ENCODE peak calls at places on chromosomes 7 and 10, in ten cellular contexts. One of them, this sample, is unnamed.

GRCh38 chr7:106891545-106892410 is 26.7 kb downstream of the PIK3CG start:
- DNase-seq in CD8-positive, alpha-beta memory T cell: no peak
- DNase-seq in body of pancreas: no peak
- DNase-seq in lung: no peak
- DNase-seq in heart right ventricle: no peak
- DNase-seq in left ventricle myocardium inferior: no peak
- DNase-seq in lower lobe of right lung: no peak
- DNase-seq in astrocyte: no peak
- DNase-seq in upper lobe of right lung: no peak
- DNase-seq in CD4-positive, alpha-beta memory T cell: no peak
- DNase-seq in this sample: no peak

GRCh38 chr7:128168667-128169210 is 72.3 kb upstream of the LEP start:
- DNase-seq in lung: no peak
- DNase-seq in left ventricle myocardium inferior: peak; percentile 33
- DNase-seq in CD4-positive, alpha-beta memory T cell: no peak
- DNase-seq in lower lobe of right lung: no peak
- DNase-seq in upper lobe of right lung: no peak
- DNase-seq in CD8-positive, alpha-beta memory T cell: no peak
- DNase-seq in astrocyte: peak; percentile 2
- DNase-seq in heart right ventricle: peak; percentile 34
- DNase-seq in body of pancreas: no peak
- DNase-seq in this sample: no peak

GRCh38 chr7:23377134-23377533 is 78.0 kb downstream of the MALSU1 start:
- DNase-seq in upper lobe of right lung: no peak
- DNase-seq in CD8-positive, alpha-beta memory T cell: no peak
- DNase-seq in CD4-positive, alpha-beta memory T cell: no peak
- DNase-seq in body of pancreas: no peak
- DNase-seq in heart right ventricle: no peak
- DNase-seq in left ventricle myocardium inferior: no peak
- DNase-seq in astrocyte: peak; percentile 53
- DNase-seq in lower lobe of right lung: no peak
- DNase-seq in lung: no peak
- DNase-seq in this sample: no peak

GRCh38 chr10:89352039-89352597 is 24.3 kb downstream of the IFIT3 start:
- DNase-seq in body of pancreas: peak; percentile 81
- DNase-seq in upper lobe of right lung: no peak
- DNase-seq in left ventricle myocardium inferior: no peak
- DNase-seq in lower lobe of right lung: no peak
- DNase-seq in CD4-positive, alpha-beta memory T cell: no peak
- DNase-seq in heart right ventricle: no peak
- DNase-seq in astrocyte: peak; percentile 98
- DNase-seq in lung: peak; percentile 70
- DNase-seq in CD8-positive, alpha-beta memory T cell: no peak
- DNase-seq in this sample: no peak

GRCh38 chr7:8371742-8372141 is 61.7 kb upstream of the NXPH1 start:
- DNase-seq in upper lobe of right lung: no peak
- DNase-seq in lung: no peak
- DNase-seq in heart right ventricle: no peak
- DNase-seq in body of pancreas: no peak
- DNase-seq in astrocyte: no peak
- DNase-seq in left ventricle myocardium inferior: no peak
- DNase-seq in CD4-positive, alpha-beta memory T cell: no peak
- DNase-seq in lower lobe of right lung: no peak
- DNase-seq in CD8-positive, alpha-beta memory T cell: no peak
- DNase-seq in this sample: no peak

GRCh38 chr7:84039432-84039831 is 155.2 kb downstream of the SEMA3A start:
- DNase-seq in lower lobe of right lung: no peak
- DNase-seq in astrocyte: no peak
- DNase-seq in left ventricle myocardium inferior: no peak
- DNase-seq in CD4-positive, alpha-beta memory T cell: no peak
- DNase-seq in CD8-positive, alpha-beta memory T cell: no peak
- DNase-seq in upper lobe of right lung: no peak
- DNase-seq in heart right ventricle: no peak
- DNase-seq in body of pancreas: no peak
- DNase-seq in lung: no peak
- DNase-seq in this sample: no peak

GRCh38 chr10:19579841-19580240 is 236.4 kb upstream of the PLXDC2 start:
- DNase-seq in left ventricle myocardium inferior: no peak
- DNase-seq in astrocyte: no peak
- DNase-seq in CD4-positive, alpha-beta memory T cell: no peak
- DNase-seq in body of pancreas: no peak
- DNase-seq in lung: no peak
- DNase-seq in upper lobe of right lung: no peak
- DNase-seq in lower lobe of right lung: no peak
- DNase-seq in CD8-positive, alpha-beta memory T cell: no peak
- DNase-seq in heart right ventricle: no peak
- DNase-seq in this sample: no peak

GRCh38 chr7:100406767-100407166 is 21.7 kb downstream of the ZCWPW1 start:
- DNase-seq in heart right ventricle: no peak
- DNase-seq in lower lobe of right lung: no peak
- DNase-seq in body of pancreas: no peak
- DNase-seq in upper lobe of right lung: no peak
- DNase-seq in CD4-positive, alpha-beta memory T cell: no peak
- DNase-seq in CD8-positive, alpha-beta memory T cell: no peak
- DNase-seq in left ventricle myocardium inferior: no peak
- DNase-seq in astrocyte: peak; percentile 79
- DNase-seq in lung: no peak
- DNase-seq in this sample: no peak

GRCh38 chr10:100912013-100912608 is 652 bp upstream of the SLF2 start:
- DNase-seq in upper lobe of right lung: no peak
- DNase-seq in astrocyte: peak; percentile 43
- DNase-seq in heart right ventricle: no peak
- DNase-seq in CD4-positive, alpha-beta memory T cell: no peak
- DNase-seq in CD8-positive, alpha-beta memory T cell: no peak
- DNase-seq in lung: no peak
- DNase-seq in left ventricle myocardium inferior: no peak
- DNase-seq in lower lobe of right lung: no peak
- DNase-seq in body of pancreas: peak; percentile 15
- DNase-seq in this sample: no peak

GRCh38 chr10:100917071-100917470 is 4.3 kb downstream of the SLF2 start:
- DNase-seq in heart right ventricle: no peak
- DNase-seq in body of pancreas: no peak
- DNase-seq in lung: no peak
- DNase-seq in astrocyte: no peak
- DNase-seq in left ventricle myocardium inferior: no peak
- DNase-seq in upper lobe of right lung: no peak
- DNase-seq in CD8-positive, alpha-beta memory T cell: no peak
- DNase-seq in lower lobe of right lung: no peak
- DNase-seq in CD4-positive, alpha-beta memory T cell: no peak
- DNase-seq in this sample: no peak

GRCh38 chr10:100911472-100911871 is 1.3 kb upstream of the SLF2 start:
- DNase-seq in CD4-positive, alpha-beta memory T cell: no peak
- DNase-seq in astrocyte: no peak
- DNase-seq in left ventricle myocardium inferior: no peak
- DNase-seq in lung: no peak
- DNase-seq in CD8-positive, alpha-beta memory T cell: no peak
- DNase-seq in body of pancreas: no peak
- DNase-seq in upper lobe of right lung: no peak
- DNase-seq in heart right ventricle: no peak
- DNase-seq in lower lobe of right lung: no peak
- DNase-seq in this sample: no peak

GRCh38 chr10:100912609-100913469 is at the start of gene SLF2:
- DNase-seq in lung: peak; percentile 99
- DNase-seq in lower lobe of right lung: peak; percentile 97
- DNase-seq in left ventricle myocardium inferior: peak; percentile 97
- DNase-seq in upper lobe of right lung: peak; percentile 98
- DNase-seq in CD4-positive, alpha-beta memory T cell: peak; percentile 91
- DNase-seq in body of pancreas: peak; percentile 99
- DNase-seq in heart right ventricle: peak; percentile 95
- DNase-seq in astrocyte: peak; percentile 94
- DNase-seq in CD8-positive, alpha-beta memory T cell: peak; percentile 80
- DNase-seq in this sample: peak; percentile 88

DNA sequence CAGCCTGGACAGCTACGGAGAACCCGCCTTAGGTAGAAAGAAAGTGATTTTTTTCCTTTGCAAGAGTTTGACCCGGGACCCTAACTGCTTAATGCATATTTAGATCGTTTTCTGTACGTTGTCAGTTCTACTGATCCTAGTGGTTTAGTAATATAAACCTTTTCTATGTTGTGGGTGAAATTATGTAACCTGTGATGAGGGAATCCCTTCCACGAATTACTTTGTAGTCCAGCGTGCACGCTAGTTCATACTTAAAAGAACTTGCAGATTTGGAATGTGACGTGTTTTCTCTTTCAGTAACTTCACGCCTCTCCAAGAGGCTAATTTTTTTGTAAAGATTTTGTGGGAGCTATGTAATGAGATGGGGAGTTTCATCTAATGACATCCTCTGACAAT is 705 bp downstream of the SLF2 start:
- DNase-seq in left ventricle myocardium inferior: no peak
- DNase-seq in CD4-positive, alpha-beta memory T cell: peak; percentile 63
- DNase-seq in lower lobe of right lung: no peak
- DNase-seq in astrocyte: peak; percentile 26
- DNase-seq in body of pancreas: no peak
- DNase-seq in CD8-positive, alpha-beta memory T cell: no peak
- DNase-seq in heart right ventricle: no peak
- DNase-seq in upper lobe of right lung: no peak
- DNase-seq in lung: no peak
- DNase-seq in this sample: no peak
- H3K27ac ChIP-seq in left ventricle myocardium inferior: peak overlapping the region; percentile 99
- H3K27ac ChIP-seq in CD4-positive, alpha-beta memory T cell: peak overlapping the region; percentile 82
- H3K27ac ChIP-seq in lower lobe of right lung: peak overlapping the region; percentile 95
- H3K27ac ChIP-seq in astrocyte: peak overlapping the region; percentile 84
- H3K27ac ChIP-seq in body of pancreas: peak overlapping the region; percentile 85
- H3K27ac ChIP-seq in CD8-positive, alpha-beta memory T cell: peak overlapping the region; percentile 85
- H3K27ac ChIP-seq in heart right ventricle: peak overlapping the region; percentile 97
- H3K27ac ChIP-seq in upper lobe of right lung: peak overlapping the region; percentile 94
- H3K27ac ChIP-seq in lung: no peak overlapping the region
- H3K27ac ChIP-seq in this sample: peak overlapping the region; percentile 97

GRCh38 chr10:11612004-11613001 is 853 bp upstream of the USP6NL start:
- DNase-seq in CD4-positive, alpha-beta memory T cell: no peak
- DNase-seq in lower lobe of right lung: no peak
- DNase-seq in upper lobe of right lung: no peak
- DNase-seq in heart right ventricle: no peak
- DNase-seq in CD8-positive, alpha-beta memory T cell: no peak
- DNase-seq in left ventricle myocardium inferior: no peak
- DNase-seq in astrocyte: no peak
- DNase-seq in body of pancreas: peak; percentile 26
- DNase-seq in lung: no peak
- DNase-seq in this sample: no peak

GRCh38 chr10:11611248-11612003 is at the start of gene USP6NL:
- DNase-seq in lower lobe of right lung: peak; percentile 93
- DNase-seq in heart right ventricle: peak; percentile 93
- DNase-seq in left ventricle myocardium inferior: peak; percentile 91
- DNase-seq in upper lobe of right lung: peak; percentile 96
- DNase-seq in CD8-positive, alpha-beta memory T cell: peak; percentile 26
- DNase-seq in CD4-positive, alpha-beta memory T cell: peak; percentile 65
- DNase-seq in body of pancreas: peak; percentile 93
- DNase-seq in astrocyte: peak; percentile 57
- DNase-seq in lung: peak; percentile 88
- DNase-seq in this sample: peak; percentile 25

GRCh38 chr10:11609492-11610093 is 1.9 kb downstream of the USP6NL start:
- DNase-seq in CD4-positive, alpha-beta memory T cell: no peak
- DNase-seq in body of pancreas: no peak
- DNase-seq in upper lobe of right lung: no peak
- DNase-seq in heart right ventricle: no peak
- DNase-seq in lower lobe of right lung: no peak
- DNase-seq in astrocyte: no peak
- DNase-seq in lung: no peak
- DNase-seq in CD8-positive, alpha-beta memory T cell: no peak
- DNase-seq in left ventricle myocardium inferior: no peak
- DNase-seq in this sample: no peak

GRCh38 chr10:11610151-11610854 is 1.1 kb downstream of the USP6NL start:
- DNase-seq in CD8-positive, alpha-beta memory T cell: no peak
- DNase-seq in lower lobe of right lung: no peak
- DNase-seq in left ventricle myocardium inferior: no peak
- DNase-seq in body of pancreas: no peak
- DNase-seq in lung: no peak
- DNase-seq in CD4-positive, alpha-beta memory T cell: no peak
- DNase-seq in upper lobe of right lung: no peak
- DNase-seq in astrocyte: no peak
- DNase-seq in heart right ventricle: no peak
- DNase-seq in this sample: no peak

DNA sequence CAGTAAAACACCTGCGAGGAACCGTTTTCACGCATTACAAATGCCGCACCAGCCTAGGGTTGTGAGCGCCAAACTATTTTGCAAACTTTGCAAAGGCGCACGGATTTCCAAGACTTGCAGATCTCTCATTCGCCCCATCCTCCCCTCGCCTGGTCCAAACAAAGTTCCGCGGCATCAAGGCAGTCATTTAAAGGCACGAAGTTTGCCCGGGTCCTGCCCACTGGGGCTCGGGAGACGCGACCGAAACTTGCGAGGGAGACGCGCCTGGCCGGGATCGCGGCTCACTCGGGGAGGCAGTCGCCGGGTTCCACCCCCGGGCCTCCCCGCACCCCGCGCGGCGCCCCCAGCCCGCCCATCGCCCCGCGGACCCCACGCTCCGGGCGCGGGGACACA is 599 bp downstream of the USP6NL start:
- DNase-seq in lower lobe of right lung: peak; percentile 51
- DNase-seq in lung: peak; percentile 43
- DNase-seq in body of pancreas: peak; percentile 28
- DNase-seq in upper lobe of right lung: peak; percentile 76
- DNase-seq in CD8-positive, alpha-beta memory T cell: no peak
- DNase-seq in heart right ventricle: peak; percentile 39
- DNase-seq in CD4-positive, alpha-beta memory T cell: peak; percentile 44
- DNase-seq in astrocyte: no peak
- DNase-seq in left ventricle myocardium inferior: peak; percentile 35
- DNase-seq in this sample: no peak
- H3K4me3 ChIP-seq in lower lobe of right lung: peak overlapping the region; percentile 76
- H3K4me3 ChIP-seq in lung: peak overlapping the region; percentile 90
- H3K4me3 ChIP-seq in body of pancreas: peak overlapping the region; percentile 48
- H3K4me3 ChIP-seq in upper lobe of right lung: peak overlapping the region; percentile 74
- H3K4me3 ChIP-seq in CD8-positive, alpha-beta memory T cell: peak overlapping the region; percentile 52
- H3K4me3 ChIP-seq in heart right ventricle: peak overlapping the region; percentile 72
- H3K4me3 ChIP-seq in CD4-positive, alpha-beta memory T cell: peak overlapping the region; percentile 46
- H3K4me3 ChIP-seq in astrocyte: peak overlapping the region; percentile 94
- H3K4me3 ChIP-seq in left ventricle myocardium inferior: peak overlapping the region; percentile 83
- H3K4me3 ChIP-seq in this sample: peak overlapping the region; percentile 97

GRCh38 chr7:38007096-38007495 is 86.7 kb downstream of the EPDR1 start:
- DNase-seq in body of pancreas: no peak
- DNase-seq in upper lobe of right lung: no peak
- DNase-seq in lung: no peak
- DNase-seq in CD4-positive, alpha-beta memory T cell: no peak
- DNase-seq in astrocyte: peak; percentile 64
- DNase-seq in lower lobe of right lung: no peak
- DNase-seq in left ventricle myocardium inferior: no peak
- DNase-seq in CD8-positive, alpha-beta memory T cell: no peak
- DNase-seq in heart right ventricle: no peak
- DNase-seq in this sample: no peak
- H3K27ac ChIP-seq in body of pancreas: no peak overlapping the region
- H3K27ac ChIP-seq in upper lobe of right lung: no peak overlapping the region
- H3K27ac ChIP-seq in lung: no peak overlapping the region
- H3K27ac ChIP-seq in CD4-positive, alpha-beta memory T cell: no peak overlapping the region
- H3K27ac ChIP-seq in astrocyte: no peak overlapping the region
- H3K27ac ChIP-seq in lower lobe of right lung: no peak overlapping the region
- H3K27ac ChIP-seq in left ventricle myocardium inferior: no peak overlapping the region
- H3K27ac ChIP-seq in CD8-positive, alpha-beta memory T cell: no peak overlapping the region
- H3K27ac ChIP-seq in heart right ventricle: no peak overlapping the region
- H3K27ac ChIP-seq in this sample: no peak overlapping the region

GRCh38 chr7:49497471-49497870 is 276.0 kb upstream of the VWC2 start:
- DNase-seq in body of pancreas: no peak
- DNase-seq in lung: no peak
- DNase-seq in upper lobe of right lung: no peak
- DNase-seq in CD4-positive, alpha-beta memory T cell: no peak
- DNase-seq in CD8-positive, alpha-beta memory T cell: no peak
- DNase-seq in heart right ventricle: no peak
- DNase-seq in astrocyte: no peak
- DNase-seq in lower lobe of right lung: no peak
- DNase-seq in left ventricle myocardium inferior: no peak
- DNase-seq in this sample: no peak

DNA sequence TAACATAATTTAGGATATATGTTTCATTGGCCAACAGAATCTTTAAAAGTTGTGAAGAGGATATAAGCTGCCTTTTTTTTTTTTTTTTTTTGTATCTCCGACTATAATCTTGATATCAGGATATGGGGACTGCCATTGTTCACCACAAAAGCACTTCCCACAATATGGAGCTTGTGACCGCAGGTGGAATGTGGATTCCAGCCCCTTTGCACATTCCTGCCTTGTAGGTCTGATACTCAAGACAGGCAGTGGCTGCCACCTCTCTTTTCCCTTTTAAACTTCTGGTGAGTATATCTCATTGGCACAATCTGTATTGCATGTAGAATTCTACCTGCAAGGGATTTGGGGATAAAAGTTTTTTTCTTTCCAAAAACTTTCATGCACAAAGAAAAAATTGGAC is 272.7 kb upstream of the VWC2 start:
- DNase-seq in heart right ventricle: no peak
- DNase-seq in astrocyte: no peak
- DNase-seq in body of pancreas: no peak
- DNase-seq in left ventricle myocardium inferior: no peak
- DNase-seq in lower lobe of right lung: no peak
- DNase-seq in CD4-positive, alpha-beta memory T cell: no peak
- DNase-seq in upper lobe of right lung: no peak
- DNase-seq in lung: no peak
- DNase-seq in CD8-positive, alpha-beta memory T cell: no peak
- DNase-seq in this sample: no peak
- H3K4me3 ChIP-seq in heart right ventricle: no peak overlapping the region
- H3K4me3 ChIP-seq in astrocyte: no peak overlapping the region
- H3K4me3 ChIP-seq in body of pancreas: no peak overlapping the region
- H3K4me3 ChIP-seq in left ventricle myocardium inferior: no peak overlapping the region
- H3K4me3 ChIP-seq in lower lobe of right lung: no peak overlapping the region
- H3K4me3 ChIP-seq in CD4-positive, alpha-beta memory T cell: no peak overlapping the region
- H3K4me3 ChIP-seq in upper lobe of right lung: no peak overlapping the region
- H3K4me3 ChIP-seq in lung: no peak overlapping the region
- H3K4me3 ChIP-seq in CD8-positive, alpha-beta memory T cell: no peak overlapping the region
- H3K4me3 ChIP-seq in this sample: no peak overlapping the region